ENCODE peak calls at places on chromosome 15, in ten cellular contexts. Z is ovary, W is ascending aorta, E is astrocyte of the spinal cord, O is BJ, T is body of pancreas, C is nephron progenitor cell, H is AG09309, J is A549, N is psoas muscle. S is an unnamed sample.

GRCh38 chr15:39666671-39667070 is 85.8 kb downstream of the THBS1 start:
- DNase-seq in Z (no peak), W (no peak), E (peak), O (peak), T (no peak), C (no peak), H (peak), J (no peak), N (no peak), S (peak)

GRCh38 chr15:61186905-61187865 is 41.9 kb downstream of the RORA start:
- DNase-seq in Z (peak), W (no peak), E (no peak), O (no peak), T (peak), C (no peak), H (no peak), J (no peak), N (peak), S (no peak)

GRCh38 chr15:70358011-70358819 is 260.5 kb upstream of the TLE3 start:
- DNase-seq in Z (no peak), W (no peak), E (no peak), O (no peak), T (no peak), C (no peak), H (no peak), J (no peak), N (no peak), S (no peak)

GRCh38 chr15:99668533-99669182 is 64.6 kb downstream of the LYSMD4 start:
- DNase-seq in Z (no peak), W (no peak), E (no peak), O (no peak), T (peak), C (no peak), H (no peak), J (no peak), N (no peak), S (no peak)

GRCh38 chr15:29747837-29748417 is 74.3 kb downstream of the TJP1 start:
- DNase-seq in Z (no peak), W (no peak), E (no peak), O (no peak), T (no peak), C (no peak), H (no peak), J (peak), N (no peak), S (no peak)

GRCh38 chr15:43274136-43274535 is 7.4 kb upstream of the TGM5 start:
- DNase-seq in Z (no peak), W (no peak), E (no peak), O (no peak), T (peak), C (no peak), H (no peak), J (no peak), N (peak), S (no peak)

GRCh38 chr15:90086868-90087268 is 15.4 kb downstream of the IDH2 start:
- DNase-seq in Z (no peak), W (no peak), E (peak), O (no peak), T (peak), C (peak), H (no peak), J (peak), N (peak), S (no peak)

GRCh38 chr15:61753018-61753710 is 307.1 kb downstream of the VPS13C start:
- DNase-seq in Z (no peak), W (no peak), E (no peak), O (no peak), T (no peak), C (no peak), H (no peak), J (no peak), N (no peak), S (no peak)

GRCh38 chr15:65655026-65655425 is 33.3 kb downstream of the SLC24A1 start:
- DNase-seq in Z (no peak), W (no peak), E (peak), O (no peak), T (no peak), C (no peak), H (no peak), J (no peak), N (no peak), S (peak)

GRCh38 chr15:23095796-23096195 is 40.8 kb downstream of the GOLGA6L1 start:
- DNase-seq in Z (no peak), W (no peak), E (no peak), O (no peak), T (no peak), C (no peak), H (no peak), J (no peak), N (no peak), S (no peak)

GRCh38 chr15:39411102-39411989 is 169.5 kb upstream of the THBS1 start:
- DNase-seq in Z (no peak), W (no peak), E (no peak), O (no peak), T (no peak), C (no peak), H (no peak), J (no peak), N (no peak), S (no peak)

GRCh38 chr15:92646216-92646615 is 9.4 kb downstream of the FAM174B start:
- DNase-seq in Z (no peak), W (no peak), E (no peak), O (no peak), T (no peak), C (no peak), H (no peak), J (no peak), N (no peak), S (no peak)

GRCh38 chr15:93477188-93477587 is 388.2 kb upstream of the RGMA start:
- DNase-seq in Z (no peak), W (no peak), E (no peak), O (no peak), T (no peak), C (no peak), H (no peak), J (no peak), N (no peak), S (no peak)

DNA sequence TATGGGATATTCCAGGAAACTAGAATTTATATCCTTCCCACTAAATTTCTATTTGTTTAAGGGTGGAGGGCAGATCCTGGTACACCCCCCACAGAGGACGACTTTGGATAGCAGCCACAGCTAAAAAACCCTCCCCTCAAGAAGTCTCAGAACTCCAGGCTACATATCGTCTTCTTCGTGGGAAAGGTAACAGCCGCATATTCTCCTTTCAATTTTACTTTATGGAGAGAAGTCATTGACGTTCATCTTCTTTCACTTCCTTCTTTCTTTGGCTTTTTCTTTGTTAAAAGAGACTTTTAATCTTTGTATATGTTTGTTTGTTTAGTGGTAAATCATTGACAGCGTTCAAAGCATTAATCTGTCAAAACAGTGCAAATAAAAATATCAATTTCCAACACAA is 36.3 kb downstream of the TRIP4 start:
- DNase-seq in Z (no peak), W (no peak), E (no peak), O (no peak), T (no peak), C (no peak), H (no peak), J (no peak), N (no peak), S (no peak)
- TF ChIP-seq CTCF in Z (no peak), W (no peak), E (no peak), O (no peak), T (no peak), C (no peak), H (no peak), J (no peak), N (no peak), S (no peak)

GRCh38 chr15:52163321-52164190 is 27.6 kb downstream of the GNB5 start:
- DNase-seq in Z (no peak), W (no peak), E (no peak), O (no peak), T (no peak), C (peak), H (no peak), J (no peak), N (no peak), S (no peak)
- TF ChIP-seq CTCF in Z (no peak), W (no peak), E (peak), O (no peak), T (no peak), C (peak), H (no peak), J (peak), N (no peak), S (no peak)

DNA sequence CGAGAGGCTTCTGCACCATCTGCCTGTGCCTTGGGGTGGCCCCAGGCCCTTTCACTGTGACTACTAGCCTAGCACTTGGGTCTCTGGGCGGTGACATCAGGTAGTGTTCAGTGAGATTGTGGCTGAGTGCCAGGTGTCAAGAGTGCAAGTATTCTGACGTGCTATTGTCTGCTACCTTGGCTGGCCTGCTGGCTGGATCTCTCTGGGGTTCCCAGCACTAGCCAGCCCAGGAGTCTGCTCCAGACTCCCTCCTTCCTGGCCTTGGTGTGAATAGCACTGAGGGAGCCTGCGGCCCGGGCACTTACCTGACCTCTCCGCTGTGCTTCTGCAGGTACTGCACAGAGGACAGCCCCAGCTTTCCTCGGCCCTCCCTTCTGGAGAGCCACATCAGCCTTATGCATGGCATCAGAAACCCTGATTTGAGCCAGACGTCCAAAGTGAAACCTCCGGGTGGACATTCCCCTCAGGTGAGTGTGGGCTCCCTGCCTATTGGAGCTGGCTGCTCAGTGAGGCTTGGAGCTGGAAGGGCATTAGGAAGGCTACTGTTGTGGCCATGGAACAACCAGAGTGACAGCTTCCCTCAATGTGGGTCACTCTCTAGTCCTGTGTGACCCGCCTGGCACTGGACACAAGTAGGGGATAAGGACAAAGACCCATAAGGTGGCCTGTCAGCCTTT is 17.5 kb upstream of the ALPK3 start:
- DNase-seq in Z (no peak), W (no peak), E (no peak), O (no peak), T (no peak), C (no peak), H (no peak), J (no peak), N (no peak), S (no peak)
- TF ChIP-seq CTCF in Z (no peak), W (no peak), E (no peak), O (no peak), T (no peak), C (no peak), H (no peak), J (no peak), N (no peak), S (no peak)

GRCh38 chr15:78640840-78641733 is at the start of gene CHRNB4:
- DNase-seq in Z (no peak), W (no peak), E (no peak), O (no peak), T (peak), C (peak), H (no peak), J (no peak), N (no peak), S (no peak)
- TF ChIP-seq CTCF in Z (no peak), W (no peak), E (no peak), O (no peak), T (no peak), C (no peak), H (no peak), J (no peak), N (no peak), S (peak)

GRCh38 chr15:31901501-31901900 is 128.8 kb upstream of the CHRNA7 start:
- DNase-seq in Z (no peak), W (no peak), E (no peak), O (no peak), T (no peak), C (no peak), H (no peak), J (no peak), N (no peak), S (no peak)

DNA sequence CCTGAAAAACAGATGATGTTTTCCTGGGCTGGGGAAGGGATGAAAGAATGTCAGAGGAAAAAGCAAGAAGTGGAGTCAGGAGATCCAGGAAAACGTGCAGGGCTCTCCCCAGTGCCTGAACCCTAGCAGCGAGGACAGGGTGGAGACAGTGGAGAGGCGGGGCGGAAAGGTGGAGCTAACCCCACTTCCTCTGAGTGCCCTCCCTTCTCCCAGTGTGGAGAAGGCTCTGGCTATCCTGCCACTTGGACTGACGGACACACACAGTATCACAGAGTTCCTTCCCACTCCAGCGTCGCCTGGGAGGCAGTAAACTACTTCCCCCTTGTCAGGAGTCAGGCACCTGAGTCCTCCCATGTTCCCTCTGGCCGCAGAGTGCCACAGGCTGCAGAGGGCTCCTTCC is 125.3 kb upstream of the CHRNA7 start:
- DNase-seq in Z (no peak), W (no peak), E (no peak), O (no peak), T (peak), C (peak), H (no peak), J (no peak), N (no peak), S (no peak)
- TF ChIP-seq CTCF in Z (no peak), W (no peak), E (no peak), O (no peak), T (no peak), C (no peak), H (no peak), J (no peak), N (no peak), S (no peak)

GRCh38 chr15:84748274-84749110 is at the start of gene ZNF592:
- DNase-seq in Z (peak), W (peak), E (peak), O (no peak), T (peak), C (peak), H (no peak), J (peak), N (peak), S (no peak)
- TF ChIP-seq CTCF in Z (peak), W (peak), E (peak), O (no peak), T (peak), C (no peak), H (peak), J (peak), N (peak), S (no peak)